ENCODE peak calls at places on chromosomes 5 and 9, in nine cellular contexts. K is nephron progenitor cell; T is spleen; N is stomach; B is WTC11; J is right lobe of liver; E is upper lobe of right lung; A is endothelial cell; M is CD4-positive, alpha-beta T cell. C is an unnamed sample.

GRCh38 chr9:129884220-129885017 is 49.2 kb downstream of the USP20 start:
- DNase-seq in K (peak), T (peak), N (peak), B (peak), J (peak), E (peak), A (peak), M (peak), C (peak)

GRCh38 chr5:66436721-66437120 is 159.5 kb upstream of the MAST4 start:
- DNase-seq in K (no peak), T (no peak), N (no peak), B (peak), J (no peak), E (no peak), A (no peak), M (no peak), C (no peak)

GRCh38 chr5:143124593-143124992 is 278.9 kb downstream of the NR3C1 start:
- DNase-seq in K (no peak), T (no peak), N (no peak), B (no peak), J (no peak), E (no peak), A (no peak), M (no peak), C (no peak)

GRCh38 chr5:74919487-74919886 is 53.3 kb upstream of the FAM169A start:
- DNase-seq in K (peak), T (no peak), N (no peak), B (no peak), J (no peak), E (no peak), A (no peak), M (no peak), C (no peak)

GRCh38 chr9:7710686-7711085 is 88.9 kb downstream of the DMAC1 start:
- DNase-seq in K (no peak), T (no peak), N (no peak), B (no peak), J (no peak), E (no peak), A (no peak), M (no peak), C (no peak)

GRCh38 chr5:109478830-109479229 is 69.1 kb upstream of the PJA2 start:
- DNase-seq in K (no peak), T (no peak), N (no peak), B (no peak), J (no peak), E (no peak), A (no peak), M (no peak), C (no peak)

GRCh38 chr9:134488251-134488900 is 153.2 kb upstream of the COL5A1 start:
- DNase-seq in K (no peak), T (peak), N (no peak), B (no peak), J (no peak), E (peak), A (no peak), M (peak), C (no peak)

GRCh38 chr5:5101676-5102075 is 38.5 kb upstream of the ADAMTS16 start:
- DNase-seq in K (no peak), T (no peak), N (no peak), B (no peak), J (no peak), E (no peak), A (no peak), M (no peak), C (no peak)

GRCh38 chr9:111366978-111367377 is 37.0 kb upstream of the OR2K2 start:
- DNase-seq in K (no peak), T (no peak), N (no peak), B (no peak), J (no peak), E (no peak), A (no peak), M (no peak), C (no peak)

GRCh38 chr9:86361176-86361575 is 7.0 kb upstream of the TUT7 start:
- DNase-seq in K (no peak), T (no peak), N (no peak), B (no peak), J (no peak), E (no peak), A (no peak), M (no peak), C (no peak)

GRCh38 chr5:135883441-135883840 is 12.2 kb downstream of the IL9 start:
- DNase-seq in K (no peak), T (no peak), N (no peak), B (peak), J (no peak), E (no peak), A (peak), M (no peak), C (no peak)

GRCh38 chr5:132825824-132826391 is 4.5 kb downstream of the SHROOM1 start:
- DNase-seq in K (peak), T (no peak), N (no peak), B (peak), J (peak), E (no peak), A (no peak), M (no peak), C (no peak)

GRCh38 chr9:23543420-23543819 is 282.6 kb downstream of the ELAVL2 start:
- DNase-seq in K (no peak), T (no peak), N (no peak), B (no peak), J (no peak), E (no peak), A (no peak), M (no peak), C (no peak)

GRCh38 chr5:160233215-160233614 is 3.9 kb downstream of the FABP6 start:
- DNase-seq in K (no peak), T (no peak), N (no peak), B (no peak), J (no peak), E (no peak), A (no peak), M (no peak), C (no peak)

GRCh38 chr5:40333459-40334241 is 346.1 kb upstream of the PTGER4 start:
- DNase-seq in K (no peak), T (no peak), N (no peak), B (no peak), J (no peak), E (no peak), A (no peak), M (no peak), C (no peak)

GRCh38 chr5:157560560-157560959 is 15.0 kb downstream of the ADAM19 start:
- DNase-seq in K (no peak), T (no peak), N (no peak), B (no peak), J (no peak), E (no peak), A (no peak), M (no peak), C (no peak)

GRCh38 chr9:2024888-2025781 is 10.0 kb downstream of the SMARCA2 start:
- DNase-seq in K (no peak), T (no peak), N (no peak), B (no peak), J (no peak), E (no peak), A (no peak), M (no peak), C (no peak)

GRCh38 chr5:57175586-57175985 is 1.7 kb downstream of the GPBP1 start:
- DNase-seq in K (peak), T (no peak), N (no peak), B (no peak), J (no peak), E (no peak), A (no peak), M (no peak), C (no peak)

GRCh38 chr9:137860361-137860760 is 17.2 kb upstream of the CACNA1B start:
- DNase-seq in K (no peak), T (no peak), N (no peak), B (no peak), J (no peak), E (no peak), A (no peak), M (no peak), C (no peak)

GRCh38 chr9:38181866-38182265 is 112.8 kb upstream of the SHB start:
- DNase-seq in K (no peak), T (no peak), N (no peak), B (no peak), J (no peak), E (no peak), A (no peak), M (no peak), C (no peak)

GRCh38 chr9:77176106-77176505 is 1.2 kb upstream of the VPS13A start:
- DNase-seq in K (no peak), T (no peak), N (no peak), B (no peak), J (no peak), E (no peak), A (no peak), M (no peak), C (no peak)

GRCh38 chr5:71695069-71695468 is 24.0 kb upstream of the CARTPT start:
- DNase-seq in K (no peak), T (no peak), N (no peak), B (no peak), J (peak), E (no peak), A (no peak), M (no peak), C (no peak)

GRCh38 chr9:111965566-111966019 is 69.0 kb downstream of the UGCG start:
- DNase-seq in K (no peak), T (no peak), N (no peak), B (no peak), J (no peak), E (no peak), A (no peak), M (no peak), C (no peak)

GRCh38 chr9:88801214-88801796 is 190.0 kb upstream of the S1PR3 start:
- DNase-seq in K (no peak), T (no peak), N (no peak), B (no peak), J (no peak), E (no peak), A (no peak), M (no peak), C (no peak)

GRCh38 chr5:1468247-1468612 is 23.0 kb upstream of the SLC6A3 start:
- DNase-seq in K (peak), T (no peak), N (no peak), B (peak), J (peak), E (no peak), A (peak), M (peak), C (peak)

GRCh38 chr5:139758510-139759036 is 37.0 kb upstream of the PSD2 start:
- DNase-seq in K (no peak), T (no peak), N (no peak), B (no peak), J (no peak), E (no peak), A (no peak), M (no peak), C (no peak)

GRCh38 chr9:2979893-2980292 is 136.0 kb upstream of the PUM3 start:
- DNase-seq in K (no peak), T (no peak), N (no peak), B (no peak), J (no peak), E (no peak), A (no peak), M (no peak), C (no peak)

GRCh38 chr5:131081371-131081770 is 83.7 kb downstream of the HINT1 start:
- DNase-seq in K (no peak), T (no peak), N (no peak), B (no peak), J (no peak), E (no peak), A (no peak), M (no peak), C (no peak)

GRCh38 chr9:37271679-37272078 is 150.8 kb upstream of the GRHPR start:
- DNase-seq in K (no peak), T (no peak), N (no peak), B (no peak), J (no peak), E (no peak), A (no peak), M (no peak), C (no peak)

GRCh38 chr5:132239776-132240175 is 12.1 kb upstream of the P4HA2 start:
- DNase-seq in K (no peak), T (peak), N (no peak), B (no peak), J (no peak), E (peak), A (no peak), M (no peak), C (no peak)

GRCh38 chr9:124311283-124311682 is 53.5 kb downstream of the NEK6 start:
- DNase-seq in K (no peak), T (no peak), N (no peak), B (peak), J (no peak), E (no peak), A (no peak), M (no peak), C (no peak)
- TF ChIP-seq CTCF in K (no peak), T (no peak), N (no peak), B (no peak), J (no peak), E (no peak), A (no peak), M (no peak), C (no peak)

DNA sequence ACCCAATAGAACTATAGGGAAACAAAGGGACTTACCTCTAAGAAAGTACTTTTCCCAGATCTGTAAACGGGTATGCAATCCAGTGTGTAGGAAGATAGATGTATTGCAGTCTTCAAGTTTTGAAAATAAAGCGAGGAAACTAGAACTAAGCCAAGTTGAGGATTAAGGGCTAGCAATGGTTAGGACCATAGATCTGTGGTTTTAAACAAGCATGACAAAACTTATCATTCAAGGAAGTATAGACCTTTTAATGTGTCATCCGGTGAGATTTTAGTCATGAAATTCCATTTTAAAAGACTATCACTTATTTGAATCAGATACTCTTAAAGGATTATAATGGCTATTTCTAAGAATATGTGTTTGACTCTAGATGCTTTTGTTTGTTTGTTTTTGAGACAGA is 20.5 kb downstream of the CD274 start:
- DNase-seq in K (no peak), T (no peak), N (no peak), B (no peak), J (no peak), E (no peak), A (no peak), M (no peak), C (no peak)
- TF ChIP-seq CTCF in K (no peak), T (no peak), N (no peak), B (no peak), J (no peak), E (no peak), A (no peak), M (no peak), C (no peak)

GRCh38 chr5:181159286-181160143 is 12.1 kb downstream of the OR2V2 start:
- DNase-seq in K (peak), T (peak), N (peak), B (peak), J (peak), E (peak), A (peak), M (peak), C (peak)
- TF ChIP-seq CTCF in K (peak), T (peak), N (peak), B (peak), J (peak), E (peak), A (peak), M (peak), C (peak)

GRCh38 chr5:76204191-76204590 is 121.0 kb downstream of the SV2C start:
- DNase-seq in K (no peak), T (no peak), N (no peak), B (no peak), J (no peak), E (no peak), A (no peak), M (no peak), C (no peak)

GRCh38 chr5:76207122-76207521 is 123.9 kb downstream of the SV2C start:
- DNase-seq in K (no peak), T (no peak), N (no peak), B (no peak), J (no peak), E (no peak), A (no peak), M (no peak), C (no peak)

GRCh38 chr5:76204713-76205112 is 121.5 kb downstream of the SV2C start:
- DNase-seq in K (no peak), T (no peak), N (peak), B (no peak), J (no peak), E (no peak), A (peak), M (no peak), C (no peak)

GRCh38 chr5:76210946-76211345 is 127.8 kb downstream of the SV2C start:
- DNase-seq in K (no peak), T (no peak), N (no peak), B (no peak), J (no peak), E (no peak), A (no peak), M (no peak), C (no peak)

GRCh38 chr5:76209297-76209696 is 126.1 kb downstream of the SV2C start:
- DNase-seq in K (no peak), T (no peak), N (no peak), B (no peak), J (no peak), E (no peak), A (no peak), M (no peak), C (no peak)
- TF ChIP-seq CTCF in K (peak), T (no peak), N (no peak), B (no peak), J (no peak), E (no peak), A (peak), M (no peak), C (peak)

DNA sequence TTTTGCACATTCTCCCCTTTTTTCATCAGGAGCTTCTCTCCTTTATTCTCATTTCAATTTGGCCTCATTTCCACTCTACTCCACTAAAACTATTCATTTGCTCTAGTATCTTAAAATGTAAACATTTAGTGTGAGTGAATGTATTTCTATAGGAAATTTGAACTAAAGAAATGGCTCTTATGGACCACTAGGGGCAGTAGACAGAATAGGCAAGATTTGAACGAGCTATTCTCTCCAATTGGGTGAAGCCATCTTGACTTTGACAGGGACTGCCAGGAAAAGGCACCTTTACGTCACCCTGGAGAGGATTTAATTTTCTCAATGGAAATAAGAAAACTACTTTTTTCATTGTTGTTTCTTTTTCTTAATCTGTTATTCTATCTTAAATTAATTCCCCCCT is 666.3 kb downstream of the DNAH5 start:
- DNase-seq in K (no peak), T (no peak), N (no peak), B (no peak), J (no peak), E (no peak), A (no peak), M (no peak), C (no peak)
- TF ChIP-seq CTCF in K (peak), T (no peak), N (no peak), B (no peak), J (no peak), E (peak), A (peak), M (no peak), C (peak)